ENCODE peak calls at places on chromosomes 6 and 20, in six cellular contexts. K is fibroblast of the aortic adventitia, Z is NCI-H460, I is NCI-H2171, M is aorta, Q is posterior cingulate gyrus. E is an unnamed sample.

GRCh38 chr20:20353574-20353973 is 14.3 kb upstream of the INSM1 start:
- DNase-seq in K (no peak), Z (no peak), I (no peak), M (no peak), Q (no peak), E (no peak)

GRCh38 chr20:45781391-45781931 is 10.2 kb downstream of the WFDC3 start:
- DNase-seq in K (peak; percentile 86), Z (peak; percentile 52), I (no peak), M (peak; percentile 57), Q (no peak), E (no peak)

GRCh38 chr6:37792457-37793039 is 27.0 kb upstream of the ZFAND3 start:
- DNase-seq in K (no peak), Z (no peak), I (no peak), M (no peak), Q (no peak), E (no peak)

GRCh38 chr20:50635676-50636600 is 55.4 kb downstream of the RIPOR3 start:
- DNase-seq in K (peak; percentile 51), Z (peak; percentile 45), I (peak; percentile 64), M (peak; percentile 61), Q (no peak), E (peak; percentile 85)

GRCh38 chr6:15417811-15418210 is 171.9 kb downstream of the JARID2 start:
- DNase-seq in K (no peak), Z (no peak), I (no peak), M (no peak), Q (no peak), E (no peak)

GRCh38 chr20:35398660-35399144 is 13.1 kb downstream of the UQCC1 start:
- DNase-seq in K (peak; percentile 91), Z (no peak), I (no peak), M (no peak), Q (no peak), E (no peak)

GRCh38 chr6:11043961-11044711 is at the start of gene ELOVL2:
- DNase-seq in K (peak; percentile 12), Z (peak; percentile 28), I (no peak), M (no peak), Q (no peak), E (no peak)

GRCh38 chr20:33099842-33100538 is 20.5 kb downstream of the BPIFB4 start:
- DNase-seq in K (no peak), Z (no peak), I (no peak), M (no peak), Q (no peak), E (no peak)

GRCh38 chr20:22450540-22450939 is 133.8 kb downstream of the FOXA2 start:
- DNase-seq in K (no peak), Z (no peak), I (no peak), M (no peak), Q (no peak), E (no peak)

GRCh38 chr6:155740781-155741399 is 285.3 kb upstream of the NOX3 start:
- DNase-seq in K (no peak), Z (no peak), I (no peak), M (no peak), Q (no peak), E (no peak)

GRCh38 chr6:2111162-2111677 is 134.2 kb downstream of the GMDS start:
- DNase-seq in K (peak; percentile 82), Z (no peak), I (no peak), M (no peak), Q (no peak), E (no peak)

GRCh38 chr6:37101991-37102298 is 68.0 kb upstream of the PIM1 start:
- DNase-seq in K (no peak), Z (no peak), I (no peak), M (no peak), Q (no peak), E (no peak)

GRCh38 chr6:31750411-31751022 is 10.7 kb downstream of the MSH5 start:
- DNase-seq in K (no peak), Z (no peak), I (no peak), M (no peak), Q (no peak), E (no peak)

GRCh38 chr20:31718952-31719643 is 3.6 kb downstream of the BCL2L1 start:
- DNase-seq in K (no peak), Z (no peak), I (no peak), M (no peak), Q (no peak), E (peak; percentile 44)

GRCh38 chr6:142868917-142869316 is 76.1 kb downstream of the HIVEP2 start:
- DNase-seq in K (peak; percentile 50), Z (no peak), I (no peak), M (no peak), Q (no peak), E (no peak)

GRCh38 chr6:103409475-103409874 is 1450.2 kb downstream of the HACE1 start:
- DNase-seq in K (no peak), Z (no peak), I (no peak), M (no peak), Q (no peak), E (no peak)

GRCh38 chr6:12528581-12529363 is 187.8 kb upstream of the PHACTR1 start:
- DNase-seq in K (peak; percentile 62), Z (no peak), I (no peak), M (no peak), Q (no peak), E (no peak)

GRCh38 chr6:10882654-10883053 is 813 bp upstream of the GCM2 start:
- DNase-seq in K (no peak), Z (no peak), I (no peak), M (no peak), Q (no peak), E (no peak)

GRCh38 chr6:8065519-8065911 is 1.3 kb upstream of the BLOC1S5 start:
- DNase-seq in K (no peak), Z (no peak), I (no peak), M (no peak), Q (no peak), E (no peak)

GRCh38 chr20:25256226-25256859 is 8.5 kb downstream of the PYGB start:
- DNase-seq in K (peak; percentile 49), Z (no peak), I (no peak), M (no peak), Q (no peak), E (no peak)

GRCh38 chr6:17419189-17419575 is 25.8 kb downstream of the CAP2 start:
- DNase-seq in K (no peak), Z (no peak), I (no peak), M (no peak), Q (no peak), E (no peak)

GRCh38 chr20:37193226-37193625 is 13.9 kb upstream of the MROH8 start:
- DNase-seq in K (no peak), Z (no peak), I (no peak), M (no peak), Q (no peak), E (no peak)